ENCODE peak calls at places on chromosome 14, in six cellular contexts. T is A549, L is endothelial cell of umbilical vein, E is GM12878, B is HepG2, Q is K562. X is an unnamed sample.

GRCh38 chr14:103123128-103123633 is at the start of gene TNFAIP2:
- DNase-seq in T (peak), L (no peak), E (no peak), B (no peak), Q (peak), X (peak)

GRCh38 chr14:101830271-101830670 is 68.8 kb downstream of the PPP2R5C start:
- DNase-seq in T (no peak), L (no peak), E (no peak), B (no peak), Q (no peak), X (no peak)

GRCh38 chr14:80850197-80850814 is 91.2 kb downstream of the CEP128 start:
- DNase-seq in T (peak), L (peak), E (no peak), B (peak), Q (peak), X (peak)

GRCh38 chr14:50531595-50532501 is 521 bp downstream of the MAP4K5 start:
- DNase-seq in T (peak), L (peak), E (no peak), B (no peak), Q (no peak), X (peak)

GRCh38 chr14:80844872-80845271 is 96.7 kb downstream of the CEP128 start:
- DNase-seq in T (no peak), L (no peak), E (no peak), B (no peak), Q (no peak), X (no peak)

GRCh38 chr14:68633131-68633991 is 159.5 kb downstream of the ZFP36L1 start:
- DNase-seq in T (no peak), L (no peak), E (no peak), B (no peak), Q (no peak), X (peak)

GRCh38 chr14:25411933-25412757 is 362.2 kb upstream of the STXBP6 start:
- DNase-seq in T (peak), L (no peak), E (no peak), B (no peak), Q (no peak), X (peak)

GRCh38 chr14:101230161-101230850 is 326.8 kb upstream of the RTL1 start:
- DNase-seq in T (peak), L (no peak), E (no peak), B (no peak), Q (peak), X (no peak)

GRCh38 chr14:51004352-51004800 is 60.1 kb upstream of the PYGL start:
- DNase-seq in T (peak), L (no peak), E (no peak), B (no peak), Q (no peak), X (peak)

GRCh38 chr14:98808494-98809407 is 463.2 kb downstream of the BCL11B start:
- DNase-seq in T (no peak), L (no peak), E (no peak), B (no peak), Q (no peak), X (no peak)

GRCh38 chr14:50061664-50062437 is 54.5 kb downstream of the VCPKMT start:
- DNase-seq in T (no peak), L (peak), E (peak), B (peak), Q (no peak), X (peak)

GRCh38 chr14:19895282-19895681 is 20.3 kb downstream of the OR4K2 start:
- DNase-seq in T (no peak), L (no peak), E (no peak), B (no peak), Q (no peak), X (no peak)

GRCh38 chr14:36519431-36520321 is at the start of gene NKX2-1:
- DNase-seq in T (peak), L (no peak), E (no peak), B (no peak), Q (no peak), X (peak)

GRCh38 chr14:44767646-44768173 is 194.0 kb downstream of the KLHL28 start:
- DNase-seq in T (no peak), L (no peak), E (no peak), B (no peak), Q (no peak), X (no peak)

GRCh38 chr14:103207404-103208072 is 84.3 kb downstream of the TNFAIP2 start:
- DNase-seq in T (no peak), L (no peak), E (no peak), B (no peak), Q (no peak), X (no peak)

GRCh38 chr14:61520546-61520945 is 174.8 kb upstream of the HIF1A start:
- DNase-seq in T (no peak), L (no peak), E (no peak), B (no peak), Q (no peak), X (no peak)

GRCh38 chr14:67806228-67806627 is 10.2 kb downstream of the ZFYVE26 start:
- DNase-seq in T (no peak), L (no peak), E (no peak), B (no peak), Q (no peak), X (peak)

GRCh38 chr14:49853572-49854375 is 1.2 kb upstream of the NEMF start:
- DNase-seq in T (peak), L (peak), E (no peak), B (peak), Q (peak), X (peak)

GRCh38 chr14:55819610-55820304 is 239.8 kb downstream of the KTN1 start:
- DNase-seq in T (no peak), L (no peak), E (peak), B (no peak), Q (no peak), X (peak)

GRCh38 chr14:95741051-95741490 is 27.1 kb upstream of the TCL1A start:
- DNase-seq in T (no peak), L (no peak), E (no peak), B (no peak), Q (no peak), X (no peak)

GRCh38 chr14:92443167-92443566 is 70.4 kb upstream of the RIN3 start:
- DNase-seq in T (no peak), L (no peak), E (no peak), B (no peak), Q (no peak), X (no peak)

GRCh38 chr14:89586258-89587127 is 169.5 kb upstream of the FOXN3 start:
- DNase-seq in T (no peak), L (no peak), E (no peak), B (no peak), Q (no peak), X (no peak)

GRCh38 chr14:49036991-49037390 is 549.2 kb downstream of the RPS29 start:
- DNase-seq in T (no peak), L (no peak), E (no peak), B (no peak), Q (no peak), X (no peak)

GRCh38 chr14:68014771-68015170 is 195.2 kb downstream of the RAD51B start:
- DNase-seq in T (no peak), L (no peak), E (no peak), B (no peak), Q (no peak), X (no peak)

GRCh38 chr14:55271572-55272414 is 572 bp downstream of the FBXO34 start:
- DNase-seq in T (peak), L (peak), E (no peak), B (peak), Q (peak), X (peak)

GRCh38 chr14:71597955-71598659 is 334.1 kb upstream of the RGS6 start:
- DNase-seq in T (no peak), L (no peak), E (no peak), B (no peak), Q (no peak), X (peak)

GRCh38 chr14:90924618-90925345 is 108.6 kb upstream of the TTC7B start:
- DNase-seq in T (no peak), L (no peak), E (no peak), B (no peak), Q (no peak), X (no peak)

GRCh38 chr14:96797943-96798349 is 764 bp downstream of the VRK1 start:
- DNase-seq in T (peak), L (peak), E (no peak), B (peak), Q (peak), X (peak)

GRCh38 chr14:74568896-74569295 is 43.1 kb downstream of the LTBP2 start:
- DNase-seq in T (no peak), L (no peak), E (no peak), B (no peak), Q (no peak), X (no peak)

GRCh38 chr14:33556382-33557121 is 394.3 kb downstream of the EGLN3 start:
- DNase-seq in T (no peak), L (peak), E (no peak), B (no peak), Q (no peak), X (no peak)

GRCh38 chr14:95095991-95096390 is 61.3 kb downstream of the DICER1 start:
- DNase-seq in T (no peak), L (no peak), E (no peak), B (no peak), Q (no peak), X (no peak)

GRCh38 chr14:67680121-67680602 is 5.7 kb upstream of the VTI1B start:
- DNase-seq in T (peak), L (peak), E (peak), B (no peak), Q (peak), X (peak)

GRCh38 chr14:75003250-75004027 is 718 bp downstream of the EIF2B2 start:
- DNase-seq in T (no peak), L (peak), E (no peak), B (no peak), Q (peak), X (peak)

GRCh38 chr14:55221186-55221585 is 29.8 kb upstream of the DLGAP5 start:
- DNase-seq in T (no peak), L (peak), E (no peak), B (no peak), Q (no peak), X (no peak)

GRCh38 chr14:95361373-95362179 is 41.9 kb upstream of the CLMN start:
- DNase-seq in T (peak), L (peak), E (no peak), B (no peak), Q (peak), X (peak)

DNA sequence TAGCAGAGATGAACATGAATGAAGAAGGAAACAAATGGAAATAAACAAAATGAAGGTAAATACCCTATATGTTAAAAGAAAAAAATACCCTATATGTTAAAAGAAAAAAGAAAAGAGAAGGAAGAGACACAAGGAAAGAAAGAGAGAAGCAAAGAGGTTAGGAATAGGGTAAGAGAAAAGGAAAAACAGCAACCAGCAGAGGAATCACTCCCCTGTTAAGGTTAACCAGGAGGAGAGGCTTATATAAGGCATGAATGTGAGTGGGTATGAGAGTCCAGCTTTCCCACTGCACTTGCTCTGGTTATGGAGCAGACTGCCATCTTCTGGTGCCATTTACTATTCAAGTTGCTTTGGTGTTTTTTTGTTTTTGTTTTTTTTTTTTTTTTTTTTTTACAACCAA is 3.1 kb downstream of the PPP1R3E start:
- DNase-seq in T (peak), L (peak), E (no peak), B (peak), Q (no peak), X (peak)
- TF ChIP-seq CTCF in T (peak), L (peak), E (peak), B (peak), Q (peak), X (no peak)

GRCh38 chr14:100030441-100031153 is 34.6 kb upstream of the EVL start:
- DNase-seq in T (peak), L (peak), E (no peak), B (no peak), Q (no peak), X (no peak)
- TF ChIP-seq MYC in T (no peak), L (no peak), E (no peak), B (no peak), Q (no peak), X (no peak)

DNA sequence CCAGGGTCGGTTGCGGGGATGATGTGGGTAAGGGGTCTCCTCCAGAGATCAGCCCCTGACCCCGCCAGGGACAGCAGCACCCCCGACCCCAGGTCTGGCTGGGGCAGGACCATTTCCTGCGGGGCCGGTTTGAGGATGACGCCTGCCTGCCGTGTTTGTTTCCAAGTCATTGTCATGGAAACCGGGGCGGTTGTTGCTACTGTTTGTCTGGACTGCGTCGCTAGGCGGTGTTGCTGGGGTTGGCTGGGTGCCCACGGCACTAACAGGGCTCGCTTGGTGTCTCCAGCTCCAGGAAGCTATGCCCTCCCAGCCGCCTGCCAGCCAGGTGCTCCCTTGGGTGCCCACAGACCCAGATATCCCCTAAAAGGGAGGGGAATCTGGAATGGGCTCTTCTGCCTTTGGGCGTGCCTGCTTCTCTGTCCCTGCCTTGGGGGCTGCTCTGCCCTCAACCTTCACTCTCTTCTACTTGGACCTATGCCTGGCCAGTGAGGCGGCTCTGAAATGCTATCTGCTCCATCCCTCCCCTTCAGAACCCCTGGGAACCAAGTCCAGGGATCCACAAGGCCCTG is 4.7 kb upstream of the CRIP1 start:
- DNase-seq in T (peak), L (peak), E (peak), B (peak), Q (peak), X (peak)
- H3K4me3 ChIP-seq in T (peak), L (no peak), E (no peak), B (no peak), Q (no peak), X (no peak)

GRCh38 chr14:28297559-28297958 is 469.0 kb upstream of the FOXG1 start:
- DNase-seq in T (no peak), L (no peak), E (no peak), B (no peak), Q (no peak), X (no peak)

GRCh38 chr14:28299227-28299626 is 467.4 kb upstream of the FOXG1 start:
- DNase-seq in T (no peak), L (no peak), E (no peak), B (no peak), Q (no peak), X (no peak)

GRCh38 chr14:28300356-28300755 is 466.2 kb upstream of the FOXG1 start:
- DNase-seq in T (no peak), L (no peak), E (no peak), B (no peak), Q (no peak), X (no peak)

GRCh38 chr14:28298156-28298555 is 468.4 kb upstream of the FOXG1 start:
- DNase-seq in T (no peak), L (no peak), E (no peak), B (no peak), Q (no peak), X (no peak)

GRCh38 chr14:28294834-28295440 is 471.6 kb upstream of the FOXG1 start:
- DNase-seq in T (peak), L (peak), E (no peak), B (peak), Q (no peak), X (peak)
- TF ChIP-seq CTCF in T (peak), L (peak), E (no peak), B (peak), Q (no peak), X (peak)

GRCh38 chr14:54172562-54172961 is 215.9 kb upstream of the BMP4 start:
- DNase-seq in T (no peak), L (no peak), E (no peak), B (no peak), Q (no peak), X (no peak)
- TF ChIP-seq MYC in T (no peak), L (no peak), E (no peak), B (no peak), Q (no peak), X (no peak)

GRCh38 chr14:69879175-69880047 is at the start of gene SMOC1:
- DNase-seq in T (peak), L (peak), E (no peak), B (peak), Q (peak), X (no peak)

GRCh38 chr14:69880851-69881250 is 1.6 kb downstream of the SMOC1 start:
- DNase-seq in T (no peak), L (no peak), E (no peak), B (no peak), Q (no peak), X (no peak)

GRCh38 chr14:69880051-69880487 is 853 bp downstream of the SMOC1 start:
- DNase-seq in T (no peak), L (no peak), E (no peak), B (peak), Q (no peak), X (no peak)

GRCh38 chr14:69882086-69882864 is 3.1 kb downstream of the SMOC1 start:
- DNase-seq in T (no peak), L (no peak), E (no peak), B (no peak), Q (no peak), X (no peak)

DNA sequence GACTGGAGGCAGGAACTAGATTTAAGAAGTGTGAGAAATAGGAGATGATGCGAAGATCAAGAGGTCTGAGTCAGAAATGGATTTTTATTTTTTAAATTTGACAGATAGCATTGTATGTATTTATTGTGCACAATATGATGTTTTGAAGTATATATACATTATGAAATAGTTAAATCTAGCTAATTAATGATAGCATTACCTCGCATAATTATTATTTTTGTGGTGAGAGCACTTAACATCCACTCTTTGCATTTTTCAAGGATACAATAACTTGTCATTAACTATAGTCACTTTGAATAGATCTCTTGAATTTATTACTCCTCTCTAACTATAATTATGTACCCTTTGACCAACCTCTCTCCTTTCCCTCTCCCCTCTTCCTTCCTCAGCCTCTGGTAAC is 3.7 kb downstream of the SMOC1 start:
- DNase-seq in T (no peak), L (no peak), E (no peak), B (no peak), Q (no peak), X (no peak)
- H3K4me3 ChIP-seq in T (no peak), L (no peak), E (no peak), B (no peak), Q (no peak), X (no peak)